ENCODE peak calls at places on chromosomes 1 and 21, in four cellular contexts. One of them, this sample, is unnamed.
A peak's percentile ranks its signal among the peaks of the same experiment; 100 is the strongest.

GRCh38 chr1:3207217-3207848 is 138.3 kb downstream of the PRDM16 start:
- DNase-seq in activated naive CD8-positive, alpha-beta T cell treated with anti-CD3 and anti-CD28 coated beads, Interleukin-2, amount 50 U/mL, for 24 hours: no peak
- DNase-seq in NCI-H460: no peak
- DNase-seq in OCI-LY7: no peak
- DNase-seq in this sample: no peak

GRCh38 chr1:921011-921837 is 2.5 kb upstream of the SAMD11 start:
- DNase-seq in activated naive CD8-positive, alpha-beta T cell treated with anti-CD3 and anti-CD28 coated beads, Interleukin-2, amount 50 U/mL, for 24 hours: no peak
- DNase-seq in NCI-H460: peak; percentile 46
- DNase-seq in OCI-LY7: peak; percentile 81
- DNase-seq in this sample: peak; percentile 69

GRCh38 chr1:238517710-238518109 is 627.0 kb upstream of the ZP4 start:
- DNase-seq in activated naive CD8-positive, alpha-beta T cell treated with anti-CD3 and anti-CD28 coated beads, Interleukin-2, amount 50 U/mL, for 24 hours: no peak
- DNase-seq in NCI-H460: no peak
- DNase-seq in OCI-LY7: no peak
- DNase-seq in this sample: no peak

GRCh38 chr1:69109276-69109675 is 458.4 kb upstream of the LRRC7 start:
- DNase-seq in activated naive CD8-positive, alpha-beta T cell treated with anti-CD3 and anti-CD28 coated beads, Interleukin-2, amount 50 U/mL, for 24 hours: no peak
- DNase-seq in NCI-H460: no peak
- DNase-seq in OCI-LY7: no peak
- DNase-seq in this sample: no peak

GRCh38 chr1:220929304-220929703 is 50.1 kb downstream of the HLX start:
- DNase-seq in activated naive CD8-positive, alpha-beta T cell treated with anti-CD3 and anti-CD28 coated beads, Interleukin-2, amount 50 U/mL, for 24 hours: no peak
- DNase-seq in NCI-H460: no peak
- DNase-seq in OCI-LY7: no peak
- DNase-seq in this sample: no peak

GRCh38 chr1:54564312-54565112 is 16.5 kb downstream of the ACOT11 start:
- DNase-seq in activated naive CD8-positive, alpha-beta T cell treated with anti-CD3 and anti-CD28 coated beads, Interleukin-2, amount 50 U/mL, for 24 hours: no peak
- DNase-seq in NCI-H460: no peak
- DNase-seq in OCI-LY7: no peak
- DNase-seq in this sample: no peak

GRCh38 chr1:164440222-164440621 is 118.8 kb upstream of the PBX1 start:
- DNase-seq in activated naive CD8-positive, alpha-beta T cell treated with anti-CD3 and anti-CD28 coated beads, Interleukin-2, amount 50 U/mL, for 24 hours: no peak
- DNase-seq in NCI-H460: peak; percentile 69
- DNase-seq in OCI-LY7: no peak
- DNase-seq in this sample: no peak

GRCh38 chr21:46421756-46422555 is 36.7 kb upstream of the DIP2A start:
- DNase-seq in activated naive CD8-positive, alpha-beta T cell treated with anti-CD3 and anti-CD28 coated beads, Interleukin-2, amount 50 U/mL, for 24 hours: no peak
- DNase-seq in NCI-H460: no peak
- DNase-seq in OCI-LY7: no peak
- DNase-seq in this sample: no peak

GRCh38 chr1:67376381-67376780 is 53.8 kb downstream of the SERBP1 start:
- DNase-seq in activated naive CD8-positive, alpha-beta T cell treated with anti-CD3 and anti-CD28 coated beads, Interleukin-2, amount 50 U/mL, for 24 hours: no peak
- DNase-seq in NCI-H460: no peak
- DNase-seq in OCI-LY7: no peak
- DNase-seq in this sample: no peak

GRCh38 chr1:228039986-228040385 is 33.2 kb downstream of the WNT3A start:
- DNase-seq in activated naive CD8-positive, alpha-beta T cell treated with anti-CD3 and anti-CD28 coated beads, Interleukin-2, amount 50 U/mL, for 24 hours: no peak
- DNase-seq in NCI-H460: no peak
- DNase-seq in OCI-LY7: no peak
- DNase-seq in this sample: no peak

GRCh38 chr1:209839875-209840491 is 12.2 kb downstream of the UTP25 start:
- DNase-seq in activated naive CD8-positive, alpha-beta T cell treated with anti-CD3 and anti-CD28 coated beads, Interleukin-2, amount 50 U/mL, for 24 hours: peak; percentile 26
- DNase-seq in NCI-H460: peak; percentile 89
- DNase-seq in OCI-LY7: no peak
- DNase-seq in this sample: no peak

GRCh38 chr1:36645911-36646310 is 163.2 kb upstream of the CSF3R start:
- DNase-seq in activated naive CD8-positive, alpha-beta T cell treated with anti-CD3 and anti-CD28 coated beads, Interleukin-2, amount 50 U/mL, for 24 hours: no peak
- DNase-seq in NCI-H460: no peak
- DNase-seq in OCI-LY7: no peak
- DNase-seq in this sample: no peak

GRCh38 chr1:66371233-66372005 is 162.5 kb upstream of the SGIP1 start:
- DNase-seq in activated naive CD8-positive, alpha-beta T cell treated with anti-CD3 and anti-CD28 coated beads, Interleukin-2, amount 50 U/mL, for 24 hours: no peak
- DNase-seq in NCI-H460: no peak
- DNase-seq in OCI-LY7: no peak
- DNase-seq in this sample: no peak

GRCh38 chr1:54810144-54810942 is 9.2 kb upstream of the TTC22 start:
- DNase-seq in activated naive CD8-positive, alpha-beta T cell treated with anti-CD3 and anti-CD28 coated beads, Interleukin-2, amount 50 U/mL, for 24 hours: peak; percentile 75
- DNase-seq in NCI-H460: peak; percentile 41
- DNase-seq in OCI-LY7: peak; percentile 60
- DNase-seq in this sample: peak; percentile 69

GRCh38 chr1:95829581-95829980 is 595.6 kb downstream of the RWDD3 start:
- DNase-seq in activated naive CD8-positive, alpha-beta T cell treated with anti-CD3 and anti-CD28 coated beads, Interleukin-2, amount 50 U/mL, for 24 hours: no peak
- DNase-seq in NCI-H460: no peak
- DNase-seq in OCI-LY7: no peak
- DNase-seq in this sample: no peak

GRCh38 chr1:19469004-19469403 is 16.3 kb downstream of the CAPZB start:
- DNase-seq in activated naive CD8-positive, alpha-beta T cell treated with anti-CD3 and anti-CD28 coated beads, Interleukin-2, amount 50 U/mL, for 24 hours: no peak
- DNase-seq in NCI-H460: no peak
- DNase-seq in OCI-LY7: no peak
- DNase-seq in this sample: no peak

GRCh38 chr1:239306426-239306825 is 79.9 kb upstream of the CHRM3 start:
- DNase-seq in activated naive CD8-positive, alpha-beta T cell treated with anti-CD3 and anti-CD28 coated beads, Interleukin-2, amount 50 U/mL, for 24 hours: no peak
- DNase-seq in NCI-H460: no peak
- DNase-seq in OCI-LY7: no peak
- DNase-seq in this sample: no peak

GRCh38 chr1:236480758-236481436 is 42.9 kb upstream of the LGALS8 start:
- DNase-seq in activated naive CD8-positive, alpha-beta T cell treated with anti-CD3 and anti-CD28 coated beads, Interleukin-2, amount 50 U/mL, for 24 hours: no peak
- DNase-seq in NCI-H460: no peak
- DNase-seq in OCI-LY7: no peak
- DNase-seq in this sample: no peak

GRCh38 chr1:100038401-100039306 is 68.9 kb downstream of the SLC35A3 start:
- DNase-seq in activated naive CD8-positive, alpha-beta T cell treated with anti-CD3 and anti-CD28 coated beads, Interleukin-2, amount 50 U/mL, for 24 hours: peak; percentile 75
- DNase-seq in NCI-H460: no peak
- DNase-seq in OCI-LY7: peak; percentile 85
- DNase-seq in this sample: peak; percentile 79

GRCh38 chr1:87765686-87766085 is 437.0 kb downstream of the LMO4 start:
- DNase-seq in activated naive CD8-positive, alpha-beta T cell treated with anti-CD3 and anti-CD28 coated beads, Interleukin-2, amount 50 U/mL, for 24 hours: no peak
- DNase-seq in NCI-H460: no peak
- DNase-seq in OCI-LY7: no peak
- DNase-seq in this sample: no peak

GRCh38 chr1:212235848-212236247 is 49.4 kb upstream of the PPP2R5A start:
- DNase-seq in activated naive CD8-positive, alpha-beta T cell treated with anti-CD3 and anti-CD28 coated beads, Interleukin-2, amount 50 U/mL, for 24 hours: no peak
- DNase-seq in NCI-H460: no peak
- DNase-seq in OCI-LY7: no peak
- DNase-seq in this sample: no peak

GRCh38 chr1:19087737-19088594 is 122.1 kb downstream of the UBR4 start:
- DNase-seq in activated naive CD8-positive, alpha-beta T cell treated with anti-CD3 and anti-CD28 coated beads, Interleukin-2, amount 50 U/mL, for 24 hours: peak; percentile 40
- DNase-seq in NCI-H460: no peak
- DNase-seq in OCI-LY7: no peak
- DNase-seq in this sample: no peak

GRCh38 chr1:180530501-180530900 is 28.1 kb upstream of the ACBD6 start:
- DNase-seq in activated naive CD8-positive, alpha-beta T cell treated with anti-CD3 and anti-CD28 coated beads, Interleukin-2, amount 50 U/mL, for 24 hours: no peak
- DNase-seq in NCI-H460: peak; percentile 66
- DNase-seq in OCI-LY7: no peak
- DNase-seq in this sample: no peak

This sample was measured in DND-41.